ENCODE peak calls at places on chromosomes 3 and 15, in six cellular contexts. K, Q, D, H, W and Y are unnamed samples.
A peak's percentile ranks its signal among the peaks of the same experiment; 100 is the strongest.

GRCh38 chr15:67794832-67795574 is 30.3 kb upstream of the SKOR1 start:
- DNase-seq in D (no peak), Q (no peak), W (no peak), H (no peak), K (no peak), Y (no peak)

GRCh38 chr3:144529562-144529961 is 557.9 kb downstream of the DIPK2A start:
- DNase-seq in Q (no peak), K (no peak), H (no peak), D (no peak), W (no peak), Y (no peak)

GRCh38 chr15:31467361-31467760 is 140.7 kb downstream of the KLF13 start:
- DNase-seq in W (no peak), K (no peak), H (no peak), Q (no peak), D (no peak), Y (no peak)

GRCh38 chr15:25947336-25948080 is 84.4 kb upstream of the ATP10A start:
- DNase-seq in D (no peak), Q (no peak), K (no peak), H (no peak), W (no peak), Y (no peak)

GRCh38 chr3:149080011-149080698 is 6.2 kb downstream of the HLTF start:
- DNase-seq in W (no peak), H (no peak), K (peak; percentile 77), Q (no peak), D (no peak), Y (no peak)

GRCh38 chr3:115071611-115072010 is 75.5 kb downstream of the ZBTB20 start:
- DNase-seq in K (no peak), H (no peak), Q (no peak), W (no peak), D (no peak), Y (no peak)

GRCh38 chr15:66211670-66212455 is 41.7 kb downstream of the MEGF11 start:
- DNase-seq in D (peak; percentile 30), W (no peak), H (no peak), K (no peak), Q (no peak), Y (no peak)

GRCh38 chr15:39239562-39239961 is 341.3 kb upstream of the THBS1 start:
- DNase-seq in Q (no peak), W (no peak), K (no peak), H (no peak), D (no peak), Y (no peak)

GRCh38 chr3:33312361-33312760 is 35.1 kb downstream of the FBXL2 start:
- DNase-seq in K (peak; percentile 69), H (no peak), Q (no peak), W (no peak), D (no peak), Y (no peak)

GRCh38 chr3:14307953-14308352 is 94.5 kb upstream of the SLC6A6 start:
- DNase-seq in D (no peak), K (no peak), Q (no peak), H (no peak), W (no peak), Y (no peak)

GRCh38 chr3:60294181-60294580 is 957.1 kb downstream of the FHIT start:
- DNase-seq in W (no peak), K (peak; percentile 74), D (no peak), Q (no peak), H (no peak), Y (peak; percentile 37)

DNA sequence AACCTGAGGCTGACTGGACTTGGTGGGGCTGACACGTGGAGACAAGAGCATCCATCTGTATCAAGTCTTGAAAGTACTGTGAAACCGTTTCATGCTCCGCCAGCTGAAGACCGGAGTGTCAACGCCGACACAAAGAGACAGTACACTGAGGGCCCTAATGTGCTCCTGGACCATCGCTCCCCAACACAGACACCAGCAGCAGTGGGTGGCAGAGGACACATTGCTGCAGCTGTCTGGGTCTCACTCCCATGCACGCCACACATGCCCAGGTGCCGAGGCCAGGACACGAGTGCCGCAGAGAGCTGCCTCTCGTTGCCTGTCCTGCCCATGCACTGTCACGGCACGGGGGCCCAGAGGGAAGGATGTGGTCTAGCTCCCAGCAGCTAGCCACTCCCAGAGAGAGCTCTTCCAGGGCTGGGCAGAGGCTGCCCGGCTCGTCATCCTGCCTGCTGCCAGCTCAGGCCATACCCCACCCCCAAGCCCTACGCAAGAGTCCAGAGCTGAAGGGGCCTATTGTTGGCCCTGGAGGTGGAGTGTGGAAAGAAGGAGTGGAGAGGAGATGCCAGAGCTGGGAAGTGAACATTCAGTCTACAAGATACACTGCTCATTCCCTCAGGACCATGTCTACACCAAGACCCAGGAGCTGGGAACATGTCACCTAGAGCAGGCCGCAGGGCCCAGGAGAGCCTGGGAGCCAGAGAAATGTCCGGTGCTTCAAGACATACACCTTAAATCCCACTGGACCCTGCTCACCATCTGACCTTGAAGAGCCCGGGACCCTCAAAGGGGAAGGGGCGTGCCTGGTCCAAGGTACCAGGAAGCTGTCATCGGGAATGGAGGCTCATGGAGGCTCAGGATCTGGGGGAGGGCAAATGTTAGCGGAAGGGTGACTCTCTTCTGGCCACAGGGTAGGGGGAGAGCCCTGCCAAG is 7.7 kb downstream of the TNK2 start:
- DNase-seq in D (peak; percentile 33), Q (peak; percentile 83), W (no peak), H (no peak), K (peak; percentile 85), Y (peak; percentile 41)
- H3K4me1 ChIP-seq in D (no peaks in the 10 kb centered on the region), Q (peaks cover 56% of the 10 kb centered on the region), W (peaks cover 20% of the 10 kb centered on the region), H (peaks cover 15% of the 10 kb centered on the region), K (peaks cover 22% of the 10 kb centered on the region), Y (peaks cover 22% of the 10 kb centered on the region)

DNA sequence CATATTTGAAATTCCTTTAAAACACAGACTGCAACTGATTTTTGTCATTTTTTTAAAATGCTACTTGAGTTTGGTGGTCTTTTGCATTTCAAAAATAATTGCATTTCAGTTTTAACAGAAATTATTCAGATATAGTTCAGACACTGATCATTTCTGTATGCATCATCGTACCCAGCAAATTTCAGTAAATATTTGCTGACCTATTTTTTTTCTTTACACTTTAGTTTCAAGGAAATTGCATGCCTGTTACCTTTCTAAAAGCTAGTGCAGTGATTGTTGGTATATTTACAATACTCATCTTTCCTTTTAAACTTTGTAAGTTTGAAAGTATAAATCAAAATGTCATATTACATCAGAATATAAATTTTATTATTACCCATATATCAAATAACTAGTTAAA is 32.4 kb downstream of the ALCAM start:
- DNase-seq in D (no peak), K (no peak), H (no peak), W (no peak), Q (no peak), Y (no peak)
- H3K27ac ChIP-seq in D (no peak overlapping the region), K (no peak overlapping the region), H (no peak overlapping the region), W (peak overlapping the region; percentile 94), Q (no peak overlapping the region), Y (no peak overlapping the region)

DNA sequence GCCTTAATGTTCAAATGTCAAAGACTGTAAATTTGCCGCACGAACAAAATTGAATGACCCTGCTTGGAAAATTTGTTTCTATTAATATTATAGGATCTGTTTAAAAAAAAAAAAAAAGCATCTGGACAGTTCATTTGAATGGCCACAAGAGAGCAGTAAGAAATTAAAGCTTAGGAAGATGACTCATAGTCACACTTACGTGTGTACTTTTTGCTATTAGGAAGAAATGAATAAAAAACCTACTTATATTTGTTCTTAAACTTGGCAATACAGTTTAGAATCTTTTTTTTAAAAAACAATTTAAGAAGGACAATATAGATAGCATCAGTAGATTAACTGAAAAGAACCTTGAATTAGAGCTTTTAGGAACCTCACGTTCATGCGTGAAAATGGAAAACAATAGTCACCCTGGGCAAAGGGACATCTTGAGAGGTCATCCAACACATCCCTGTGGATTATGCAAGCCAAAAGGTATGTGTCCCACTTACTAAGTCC is 621.8 kb downstream of the MECOM start:
- DNase-seq in D (no peak), W (peak; percentile 15), H (no peak), Q (no peak), K (peak; percentile 71), Y (no peak)
- TF ChIP-seq CTCF in D (peak; percentile 36), W (peak; percentile 43), H (peak; percentile 67), Q (peak; percentile 44), K (peak; percentile 64), Y (peak; percentile 13)

GRCh38 chr15:41932101-41932500 is 38.2 kb upstream of the SPTBN5 start:
- DNase-seq in W (no peak), H (no peak), K (no peak), D (peak; percentile 29), Q (no peak), Y (no peak)
- H3K4me1 ChIP-seq in W (peaks cover 73% of the 10 kb centered on the region), H (peaks cover 91% of the 10 kb centered on the region), K (peaks cover 20% of the 10 kb centered on the region), D (peaks cover 20% of the 10 kb centered on the region), Q (peaks cover 52% of the 10 kb centered on the region), Y (peaks cover 6% of the 10 kb centered on the region)

DNA sequence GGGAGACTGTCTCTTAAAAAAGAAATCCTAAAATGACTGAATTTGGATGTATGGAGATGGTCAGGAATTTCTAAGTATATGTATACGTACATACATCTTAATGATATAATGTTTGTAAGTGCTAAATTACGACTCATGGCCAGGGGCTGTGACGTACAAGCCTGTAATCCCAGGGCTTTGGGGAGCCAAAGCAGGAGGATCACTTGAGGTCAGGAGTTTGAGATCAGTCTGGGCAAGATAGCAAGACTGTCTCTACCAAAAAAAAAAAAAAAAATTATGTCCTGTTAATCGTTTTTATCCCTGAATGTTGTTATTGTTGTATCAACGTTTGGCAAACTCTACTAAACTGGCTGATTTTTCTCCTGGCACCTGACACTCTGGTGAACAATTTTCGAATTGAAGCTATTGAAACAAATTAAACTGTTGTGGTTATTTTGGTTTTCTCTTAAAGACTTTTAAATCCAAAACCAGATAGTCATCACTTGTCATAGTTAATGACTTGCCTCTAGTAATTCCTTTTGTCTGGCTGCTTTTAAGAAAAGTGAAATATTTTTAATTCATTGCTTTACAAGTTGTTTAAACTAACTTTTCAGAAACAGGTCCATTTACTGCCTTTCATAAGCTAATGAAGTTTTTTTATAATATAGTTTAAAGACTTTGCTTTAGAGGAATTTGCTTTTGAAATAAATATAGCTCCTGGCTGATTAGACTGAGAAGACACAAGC is 7.0 kb downstream of the MORF4L1 start:
- DNase-seq in K (peak; percentile 20), W (no peak), H (no peak), Q (no peak), D (no peak), Y (peak; percentile 41)
- H3K27ac ChIP-seq in K (peak overlapping the region; percentile 24), W (no peak overlapping the region), H (no peak overlapping the region), Q (peak overlapping the region; percentile 42), D (no peak overlapping the region), Y (peak overlapping the region; percentile 80)

DNA sequence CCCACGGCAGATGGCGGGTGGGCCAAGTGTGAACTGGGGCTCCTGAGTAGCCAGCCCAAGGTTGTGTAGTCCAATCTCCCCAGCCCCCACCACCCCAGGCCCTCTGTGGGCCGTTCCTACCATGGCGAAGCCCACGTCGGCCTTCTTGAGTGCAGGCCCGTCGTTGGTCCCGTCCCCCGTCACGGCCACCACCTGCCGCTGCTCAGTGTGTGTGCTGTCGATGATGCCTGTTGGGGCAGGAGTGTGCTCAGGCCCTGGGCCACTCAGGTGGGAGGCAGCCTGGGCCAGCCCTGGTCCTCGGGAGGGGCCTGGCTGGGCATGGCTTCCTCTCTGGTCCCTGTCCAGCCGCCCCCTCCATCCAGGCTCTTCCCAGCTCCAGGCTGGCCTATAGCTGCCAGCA is 25.0 kb upstream of the SEC13 start:
- DNase-seq in Q (no peak), H (no peak), W (no peak), K (no peak), D (no peak), Y (no peak)
- TF ChIP-seq CTCF in Q (no peak), H (no peak), W (no peak), K (no peak), D (no peak), Y (no peak)

GRCh38 chr3:184570501-184570900 is 8.9 kb downstream of the EPHB3 start:
- DNase-seq in K (no peak), H (no peak), Q (no peak), D (no peak), W (no peak), Y (no peak)
- H3K4me1 ChIP-seq in K (peaks cover 73% of the 10 kb centered on the region), H (peaks cover 21% of the 10 kb centered on the region), Q (no peaks in the 10 kb centered on the region), D (peaks cover 15% of the 10 kb centered on the region), W (peaks cover 6% of the 10 kb centered on the region), Y (peaks cover 8% of the 10 kb centered on the region)